ENCODE peak calls at places on chromosome 2, in four cellular contexts. X is Panc1, S is A549, A is SK-N-SH. B is an unnamed sample.

GRCh38 chr2:147594038-147594437 is 250.8 kb upstream of the ACVR2A start:
- DNase-seq in X (no peak), A (no peak), S (no peak), B (no peak)

GRCh38 chr2:235860846-235861245 is 307.3 kb downstream of the GBX2 start:
- DNase-seq in X (no peak), S (no peak), A (no peak), B (no peak)

GRCh38 chr2:231715988-231716616 is 7.8 kb downstream of the PTMA start:
- DNase-seq in X (no peak), S (no peak), A (no peak), B (no peak)

GRCh38 chr2:136356111-136357033 is 238.4 kb upstream of the CXCR4 start:
- DNase-seq in S (no peak), A (peak; percentile 26), X (no peak), B (no peak)

GRCh38 chr2:10389596-10389995 is 58.5 kb downstream of the ODC1 start:
- DNase-seq in X (no peak), S (no peak), A (no peak), B (no peak)

GRCh38 chr2:54457326-54458023 is 1.3 kb downstream of the SPTBN1 start:
- DNase-seq in A (peak; percentile 72), X (no peak), S (peak; percentile 39), B (no peak)

GRCh38 chr2:64332300-64332699 is 121.7 kb upstream of the LGALSL start:
- DNase-seq in S (no peak), A (no peak), X (no peak), B (no peak)

GRCh38 chr2:103656558-103656957 is 894.7 kb downstream of the TMEM182 start:
- DNase-seq in A (no peak), X (no peak), S (no peak), B (no peak)

GRCh38 chr2:232085179-232085578 is 123.7 kb downstream of the DIS3L2 start:
- DNase-seq in X (no peak), S (no peak), A (no peak), B (no peak)

GRCh38 chr2:151156943-151157705 is 104.5 kb downstream of the RBM43 start:
- DNase-seq in S (no peak), X (no peak), A (no peak), B (no peak)

GRCh38 chr2:231931481-231931915 is 5.3 kb upstream of the NPPC start:
- DNase-seq in A (no peak), S (no peak), X (no peak), B (no peak)

GRCh38 chr2:167331636-167332232 is 443.5 kb downstream of the XIRP2 start:
- DNase-seq in X (no peak), A (peak; percentile 12), S (no peak), B (no peak)

GRCh38 chr2:178448968-178449661 is 1.9 kb downstream of the PRKRA start:
- DNase-seq in A (no peak), X (no peak), S (no peak), B (no peak)

GRCh38 chr2:203740741-203741363 is 34.4 kb downstream of the CD28 start:
- DNase-seq in S (no peak), A (no peak), X (no peak), B (no peak)

GRCh38 chr2:170869461-170869860 is 52.8 kb downstream of the GAD1 start:
- DNase-seq in S (no peak), X (no peak), A (no peak), B (no peak)

GRCh38 chr2:132690664-132691303 is 20.8 kb upstream of the LYPD1 start:
- DNase-seq in A (no peak), S (no peak), X (no peak), B (no peak)

GRCh38 chr2:221156335-221156734 is 415.8 kb downstream of the EPHA4 start:
- DNase-seq in X (no peak), A (no peak), S (no peak), B (no peak)

GRCh38 chr2:161102770-161103450 is 57.3 kb upstream of the TANK start:
- DNase-seq in A (no peak), X (no peak), S (no peak), B (no peak)

GRCh38 chr2:96264656-96265348 is 995 bp downstream of the TMEM127 start:
- DNase-seq in A (peak; percentile 69), S (peak; percentile 35), X (no peak), B (peak; percentile 46)

GRCh38 chr2:105179469-105180372 is 61.8 kb upstream of the GPR45 start:
- DNase-seq in S (peak; percentile 65), X (peak; percentile 41), A (peak; percentile 28), B (peak; percentile 60)

GRCh38 chr2:147460140-147460539 is 384.7 kb upstream of the ACVR2A start:
- DNase-seq in A (no peak), S (no peak), X (no peak), B (no peak)

GRCh38 chr2:63029058-63029457 is 21.6 kb upstream of the OTX1 start:
- DNase-seq in A (no peak), S (no peak), X (no peak), B (no peak)

GRCh38 chr2:188291142-188291616 is 495 bp upstream of the GULP1 start:
- DNase-seq in X (no peak), A (peak; percentile 74), S (peak; percentile 22), B (no peak)

GRCh38 chr2:19835818-19836281 is 65.9 kb downstream of the TTC32 start:
- DNase-seq in S (no peak), A (no peak), X (no peak), B (no peak)

GRCh38 chr2:171706152-171706803 is 19.0 kb downstream of the DYNC1I2 start:
- DNase-seq in S (peak; percentile 13), A (peak; percentile 31), X (no peak), B (no peak)

GRCh38 chr2:111678651-111679050 is 205.3 kb downstream of the ANAPC1 start:
- DNase-seq in S (no peak), A (no peak), X (no peak), B (no peak)

GRCh38 chr2:100611079-100612029 is 48.6 kb downstream of the PDCL3 start:
- DNase-seq in S (no peak), A (no peak), X (no peak), B (no peak)

GRCh38 chr2:100517556-100517955 is 45.2 kb upstream of the PDCL3 start:
- DNase-seq in A (no peak), S (no peak), X (no peak), B (no peak)

GRCh38 chr2:3814846-3815245 is 111.5 kb downstream of the DCDC2C start:
- DNase-seq in S (no peak), X (no peak), A (no peak), B (no peak)

GRCh38 chr2:3605013-3605961 is 10.4 kb downstream of the COLEC11 start:
- DNase-seq in X (no peak), A (peak; percentile 97), S (peak; percentile 95), B (peak; percentile 61)

GRCh38 chr2:95730813-95731212 is 139.0 kb downstream of the TRIM43 start:
- DNase-seq in A (no peak), X (no peak), S (no peak), B (no peak)

GRCh38 chr2:96113951-96114350 is 2.4 kb downstream of the ADRA2B start:
- DNase-seq in X (no peak), S (no peak), A (no peak), B (no peak)

GRCh38 chr2:153873062-153874048 is 1.6 kb downstream of the GALNT13 start:
- DNase-seq in X (no peak), S (no peak), A (peak; percentile 37), B (no peak)

GRCh38 chr2:224025874-224026273 is 13.2 kb downstream of the SERPINE2 start:
- DNase-seq in A (no peak), S (no peak), X (no peak), B (peak; percentile 82)

GRCh38 chr2:100252811-100253698 is 69.2 kb downstream of the LONRF2 start:
- DNase-seq in X (no peak), A (no peak), S (no peak), B (no peak)

GRCh38 chr2:129721841-129722240 is 257.6 kb upstream of the RAB6C start:
- DNase-seq in X (no peak), S (no peak), A (no peak), B (no peak)

GRCh38 chr2:129720761-129721160 is 258.7 kb upstream of the RAB6C start:
- DNase-seq in A (no peak), S (no peak), X (no peak), B (no peak)

GRCh38 chr2:129722306-129723020 is 257.0 kb upstream of the RAB6C start:
- DNase-seq in A (no peak), S (no peak), X (no peak), B (no peak)

GRCh38 chr2:129719335-129719734 is 260.1 kb upstream of the RAB6C start:
- DNase-seq in S (no peak), A (no peak), X (no peak), B (no peak)

GRCh38 chr2:129720360-129720759 is 259.1 kb upstream of the RAB6C start:
- DNase-seq in S (no peak), X (no peak), A (no peak), B (no peak)
- TF ChIP-seq REST in S (no peak), X (no peak), A (no peak), B (no peak)

DNA sequence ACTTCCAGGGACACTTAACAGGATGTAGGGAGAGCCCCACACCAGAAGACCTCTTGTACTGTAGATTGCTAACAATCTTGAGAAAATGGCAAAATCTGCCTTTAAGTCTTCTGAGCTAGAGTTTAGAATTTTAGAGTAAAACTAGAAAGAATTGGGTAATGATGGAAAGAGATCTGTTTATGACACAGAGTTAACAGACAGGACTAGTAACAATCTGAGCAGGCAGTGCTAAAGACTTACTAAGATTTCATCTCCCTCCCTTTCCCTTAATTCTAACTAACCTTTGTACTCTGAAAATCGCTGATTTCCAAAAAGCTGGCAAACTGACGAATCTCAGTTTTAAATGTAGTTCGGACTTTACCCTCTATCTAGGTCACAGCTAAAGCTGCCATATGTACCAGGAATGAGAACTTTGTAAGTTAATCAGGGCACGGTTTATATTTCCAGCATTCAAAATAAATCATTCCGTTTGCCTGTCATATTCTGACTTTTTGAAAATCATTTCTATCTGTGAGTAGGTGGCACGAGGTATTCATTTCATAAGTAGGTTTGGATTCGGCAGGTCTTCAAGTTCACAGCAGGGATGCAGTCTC is 256.5 kb upstream of the EPAS1 start:
- DNase-seq in X (no peak), S (no peak), A (no peak), B (no peak)
- TF ChIP-seq REST in X (no peak), S (no peak), A (no peak), B (no peak)

GRCh38 chr2:79511320-79511951 is 1.4 kb upstream of the CTNNA2 start:
- DNase-seq in A (no peak), X (no peak), S (no peak), B (peak; percentile 12)

GRCh38 chr2:79512442-79513401 is at the start of gene CTNNA2:
- DNase-seq in S (peak; percentile 42), X (no peak), A (peak; percentile 97), B (no peak)
- TF ChIP-seq REST in S (no peak), X (no peak), A (no peak), B (no peak)

DNA sequence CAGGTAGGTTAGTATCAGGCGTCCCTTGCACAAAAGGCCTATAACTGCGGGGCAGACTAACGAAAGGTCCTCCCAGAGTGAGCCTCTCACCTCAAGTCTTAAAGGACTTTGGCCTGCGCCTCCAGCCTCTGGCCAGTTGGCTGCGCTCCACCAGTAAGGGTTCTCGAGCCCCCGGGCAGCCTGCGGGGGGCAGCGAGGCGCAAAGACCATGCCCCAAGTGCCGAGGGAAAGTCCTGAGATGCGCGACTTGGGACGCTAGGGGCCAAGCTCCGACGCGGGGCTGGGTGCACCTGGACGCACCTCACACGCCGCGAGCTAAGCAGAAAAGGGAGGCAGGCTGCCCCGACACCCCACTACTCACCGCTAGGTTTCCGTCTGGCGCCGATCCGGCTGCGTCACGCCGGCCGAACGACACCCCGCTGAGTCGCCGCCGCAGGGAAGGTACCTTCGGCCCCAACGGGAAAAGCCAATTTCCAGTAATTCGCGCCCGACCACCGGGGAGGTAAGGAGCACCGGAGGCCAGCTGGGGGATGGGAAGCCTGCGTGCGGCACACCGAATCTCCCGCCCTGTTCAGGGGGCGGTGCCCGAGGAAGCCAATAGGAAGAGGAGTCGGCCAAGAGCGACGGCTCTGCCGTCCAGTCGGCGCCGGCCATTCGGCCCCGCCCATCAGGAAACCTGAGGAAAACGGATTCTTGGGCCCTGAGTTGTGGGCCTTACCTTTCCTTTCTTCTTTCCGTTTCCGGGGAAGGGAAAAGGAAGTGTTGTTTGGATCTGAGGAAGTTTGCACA is at the start of gene ORC2:
- DNase-seq in S (peak; percentile 90), X (peak; percentile 78), A (peak; percentile 96), B (peak; percentile 92)
- TF ChIP-seq REST in S (no peak), X (no peak), A (no peak), B (no peak)